ENCODE peak calls at places on chromosomes 4 and X, in nine cellular contexts. O, F, Z, K, H, L, R, V and S are unnamed samples.

GRCh38 chrX:129577877-129578276 is 37.8 kb downstream of the OCRL start:
- DNase-seq in V (no peak), H (no peak), O (no peak), F (no peak), R (no peak), L (no peak), K (no peak), Z (no peak), S (no peak)

GRCh38 chr4:121072080-121072835 is at the start of gene NDNF:
- DNase-seq in H (peak), R (peak), V (peak), Z (peak), K (peak), L (peak), O (no peak), F (peak), S (no peak)

GRCh38 chrX:71181558-71181909 is 36.9 kb downstream of the NLGN3 start:
- DNase-seq in F (peak), L (no peak), K (no peak), R (no peak), Z (no peak), O (no peak), V (peak), H (no peak), S (peak)

GRCh38 chr4:88320780-88321373 is 36.5 kb upstream of the PPM1K start:
- DNase-seq in R (no peak), Z (peak), V (no peak), F (peak), K (peak), L (no peak), O (no peak), H (no peak), S (no peak)

GRCh38 chrX:16310326-16310725 is 143.0 kb downstream of the MAGEB17 start:
- DNase-seq in F (no peak), R (no peak), V (no peak), K (no peak), Z (no peak), O (no peak), L (no peak), H (no peak), S (no peak)

GRCh38 chr4:110119347-110119746 is 79.1 kb downstream of the ELOVL6 start:
- DNase-seq in F (no peak), L (no peak), O (no peak), K (no peak), H (no peak), V (no peak), Z (peak), R (no peak), S (no peak)

GRCh38 chrX:71667328-71668247 is at the start of gene LOC101059915:
- DNase-seq in H (no peak), V (no peak), R (no peak), L (no peak), F (no peak), K (no peak), O (no peak), Z (no peak), S (peak)

GRCh38 chr4:83282049-83282535 is 2.5 kb downstream of the COQ2 start:
- DNase-seq in O (no peak), V (peak), K (peak), F (peak), Z (peak), H (no peak), L (peak), R (peak), S (peak)

GRCh38 chrX:107827137-107827831 is 1.6 kb downstream of the MID2 start:
- DNase-seq in V (no peak), Z (peak), F (no peak), K (no peak), L (no peak), R (no peak), O (no peak), H (no peak), S (no peak)

GRCh38 chr4:113106076-113106475 is 56.6 kb downstream of the ANK2 start:
- DNase-seq in L (no peak), F (no peak), Z (peak), V (no peak), O (no peak), R (no peak), K (peak), H (no peak), S (no peak)

GRCh38 chrX:70264784-70265183 is 3.4 kb upstream of the ARR3 start:
- DNase-seq in H (no peak), V (no peak), F (no peak), Z (peak), L (no peak), O (no peak), K (peak), R (no peak), S (no peak)

GRCh38 chr4:140266958-140267568 is 106.4 kb upstream of the SCOC start:
- DNase-seq in K (peak), F (no peak), L (no peak), H (no peak), Z (no peak), O (no peak), R (no peak), V (no peak), S (no peak)

GRCh38 chr4:144754562-144755410 is 108.8 kb downstream of the HHIP start:
- DNase-seq in Z (peak), O (no peak), H (peak), F (no peak), R (no peak), K (peak), L (no peak), V (no peak), S (no peak)

GRCh38 chr4:173448103-173448502 is 49.2 kb upstream of the SCRG1 start:
- DNase-seq in K (no peak), O (no peak), V (no peak), L (no peak), F (no peak), R (no peak), Z (peak), H (no peak), S (no peak)

GRCh38 chr4:111362891-111363290 is 740.0 kb upstream of the PITX2 start:
- DNase-seq in K (peak), V (no peak), F (no peak), R (no peak), L (no peak), O (no peak), Z (peak), H (no peak), S (no peak)